ENCODE peak calls at places on chromosomes 5 and 9, in six cellular contexts. S is NCI-H2081; G is effector memory CD4-positive, alpha-beta T cell; R is AG20443; Q is CD8-positive, alpha-beta T cell; H is cardiac fibroblast. O is an unnamed sample.

GRCh38 chr9:114434878-114435311 is 47.1 kb upstream of the AKNA start:
- DNase-seq in S (peak; percentile 60), Q (no peak), G (no peak), R (peak; percentile 76), H (peak; percentile 62), O (peak; percentile 52)

GRCh38 chr9:112571624-112572341 is 85.2 kb downstream of the KIAA1958 start:
- DNase-seq in Q (no peak), H (no peak), S (no peak), R (no peak), G (no peak), O (no peak)

GRCh38 chr5:134370306-134370870 is 981 bp upstream of the UBE2B start:
- DNase-seq in Q (no peak), G (no peak), H (peak; percentile 5), R (peak; percentile 15), S (no peak), O (peak; percentile 1)

GRCh38 chr5:37916525-37916924 is 76.7 kb upstream of the GDNF start:
- DNase-seq in R (no peak), H (no peak), S (no peak), Q (no peak), G (no peak), O (no peak)

GRCh38 chr5:82931110-82931509 is 146.1 kb downstream of the TMEM167A start:
- DNase-seq in R (peak; percentile 20), G (no peak), Q (no peak), S (no peak), H (peak; percentile 12), O (no peak)

GRCh38 chr5:136754216-136754615 is 388.9 kb upstream of the TRPC7 start:
- DNase-seq in R (no peak), S (no peak), H (no peak), G (no peak), Q (no peak), O (no peak)

GRCh38 chr5:138661991-138662434 is 86.8 kb upstream of the HSPA9 start:
- DNase-seq in S (no peak), R (no peak), G (no peak), H (peak; percentile 20), Q (no peak), O (no peak)

GRCh38 chr9:4366649-4367330 is 66.9 kb upstream of the GLIS3 start:
- DNase-seq in Q (peak; percentile 22), S (peak; percentile 67), G (no peak), R (peak; percentile 70), H (peak; percentile 71), O (peak; percentile 74)

GRCh38 chr9:137277329-137278041 is at the start of gene TOR4A:
- DNase-seq in G (no peak), Q (no peak), S (no peak), R (peak; percentile 85), H (peak; percentile 94), O (peak; percentile 95)

GRCh38 chr9:105957830-105958229 is 263.5 kb downstream of the TMEM38B start:
- DNase-seq in H (no peak), S (no peak), G (no peak), R (no peak), Q (no peak), O (no peak)

GRCh38 chr5:112694853-112695709 is 42.6 kb upstream of the APC start:
- DNase-seq in H (peak; percentile 67), G (no peak), S (no peak), Q (no peak), R (peak; percentile 75), O (no peak)

GRCh38 chr5:102231693-102232619 is 64.1 kb downstream of the SLCO4C1 start:
- DNase-seq in S (no peak), Q (no peak), G (no peak), R (no peak), H (no peak), O (no peak)

GRCh38 chr9:135487281-135488012 is 7.9 kb downstream of the PPP1R26 start:
- DNase-seq in R (no peak), H (no peak), G (no peak), Q (no peak), S (no peak), O (no peak)

GRCh38 chr5:93078082-93079038 is 502.7 kb downstream of the NR2F1-AS1 start:
- DNase-seq in G (no peak), H (peak; percentile 96), R (peak; percentile 74), Q (no peak), S (no peak), O (peak; percentile 96)

GRCh38 chr5:125412051-125412560 is 665.7 kb upstream of the ZNF608 start:
- DNase-seq in H (peak; percentile 40), Q (no peak), S (no peak), G (no peak), R (no peak), O (peak; percentile 42)

GRCh38 chr9:106675780-106676179 is 187.2 kb upstream of the ZNF462 start:
- DNase-seq in G (no peak), S (no peak), H (no peak), R (peak; percentile 11), Q (no peak), O (no peak)

GRCh38 chr5:150654181-150654580 is 6.9 kb upstream of the MYOZ3 start:
- DNase-seq in G (no peak), S (no peak), Q (no peak), H (no peak), R (no peak), O (no peak)

GRCh38 chr9:35729700-35730485 is 2.1 kb downstream of the TLN1 start:
- DNase-seq in G (no peak), S (peak; percentile 24), H (peak; percentile 84), Q (no peak), R (peak; percentile 86), O (peak; percentile 73)

GRCh38 chr5:50445281-50445949 is 4.3 kb upstream of the EMB start:
- DNase-seq in S (no peak), G (no peak), Q (peak; percentile 33), H (no peak), R (no peak), O (no peak)

GRCh38 chr5:134184155-134185135 is 7.7 kb upstream of the SKP1 start:
- DNase-seq in R (peak; percentile 88), S (peak; percentile 40), G (peak; percentile 57), Q (peak; percentile 77), H (peak; percentile 70), O (peak; percentile 63)

GRCh38 chr5:150391064-150391834 is 21.5 kb downstream of the CD74 start:
- DNase-seq in S (no peak), H (no peak), Q (no peak), G (no peak), R (no peak), O (no peak)

GRCh38 chr9:69572611-69573010 is 99.6 kb downstream of the APBA1 start:
- DNase-seq in S (no peak), H (no peak), R (peak; percentile 20), G (no peak), Q (no peak), O (no peak)

GRCh38 chr9:107260437-107261081 is 22.5 kb upstream of the RAD23B start:
- DNase-seq in H (no peak), S (no peak), G (no peak), Q (no peak), R (no peak), O (no peak)

GRCh38 chr5:40834391-40834848 is 602 bp downstream of the RPL37 start:
- DNase-seq in G (peak; percentile 51), S (peak; percentile 9), H (peak; percentile 42), R (no peak), Q (peak; percentile 88), O (peak; percentile 64)

O was measured in lung microvascular endothelial cell.